ENCODE peak calls at places on chromosomes 7 and 10, in ten cellular contexts. One of them, this sample, is unnamed.

GRCh38 chr7:7798510-7798909 is 80.1 kb upstream of the RPA3 start:
- DNase-seq in lower lobe of right lung: no peak
- DNase-seq in stomach: no peak
- DNase-seq in tibial artery: no peak
- DNase-seq in colonic mucosa: no peak
- DNase-seq in PC-9: no peak
- DNase-seq in CD8-positive, alpha-beta memory T cell: no peak
- DNase-seq in heart right ventricle: no peak
- DNase-seq in left ventricle myocardium inferior: no peak
- DNase-seq in A549: no peak
- DNase-seq in this sample: no peak

GRCh38 chr10:102654969-102655368 is 10.7 kb downstream of the TRIM8 start:
- DNase-seq in lower lobe of right lung: no peak
- DNase-seq in stomach: no peak
- DNase-seq in tibial artery: no peak
- DNase-seq in colonic mucosa: no peak
- DNase-seq in PC-9: no peak
- DNase-seq in CD8-positive, alpha-beta memory T cell: no peak
- DNase-seq in heart right ventricle: no peak
- DNase-seq in left ventricle myocardium inferior: no peak
- DNase-seq in A549: no peak
- DNase-seq in this sample: no peak

GRCh38 chr10:79929409-79929904 is 19.4 kb downstream of the SFTPD start:
- DNase-seq in lower lobe of right lung: peak; percentile 87
- DNase-seq in stomach: peak; percentile 86
- DNase-seq in tibial artery: peak; percentile 79
- DNase-seq in colonic mucosa: peak; percentile 80
- DNase-seq in PC-9: peak; percentile 66
- DNase-seq in CD8-positive, alpha-beta memory T cell: peak; percentile 69
- DNase-seq in heart right ventricle: peak; percentile 76
- DNase-seq in left ventricle myocardium inferior: peak; percentile 84
- DNase-seq in A549: peak; percentile 71
- DNase-seq in this sample: peak; percentile 15

GRCh38 chr10:43700306-43700705 is 51.6 kb upstream of the ZNF32 start:
- DNase-seq in lower lobe of right lung: no peak
- DNase-seq in stomach: no peak
- DNase-seq in tibial artery: no peak
- DNase-seq in colonic mucosa: no peak
- DNase-seq in PC-9: no peak
- DNase-seq in CD8-positive, alpha-beta memory T cell: no peak
- DNase-seq in heart right ventricle: no peak
- DNase-seq in left ventricle myocardium inferior: no peak
- DNase-seq in A549: no peak
- DNase-seq in this sample: no peak

GRCh38 chr7:36207451-36208291 is 54.6 kb downstream of the EEPD1 start:
- DNase-seq in lower lobe of right lung: peak; percentile 50
- DNase-seq in stomach: peak; percentile 36
- DNase-seq in tibial artery: peak; percentile 82
- DNase-seq in colonic mucosa: no peak
- DNase-seq in PC-9: peak; percentile 51
- DNase-seq in CD8-positive, alpha-beta memory T cell: peak; percentile 34
- DNase-seq in heart right ventricle: peak; percentile 50
- DNase-seq in left ventricle myocardium inferior: peak; percentile 54
- DNase-seq in A549: peak; percentile 90
- DNase-seq in this sample: no peak

GRCh38 chr10:43671659-43672555 is 23.2 kb upstream of the ZNF32 start:
- DNase-seq in lower lobe of right lung: no peak
- DNase-seq in stomach: peak; percentile 60
- DNase-seq in tibial artery: no peak
- DNase-seq in colonic mucosa: peak; percentile 55
- DNase-seq in PC-9: peak; percentile 40
- DNase-seq in CD8-positive, alpha-beta memory T cell: no peak
- DNase-seq in heart right ventricle: peak; percentile 69
- DNase-seq in left ventricle myocardium inferior: no peak
- DNase-seq in A549: peak; percentile 70
- DNase-seq in this sample: no peak

GRCh38 chr7:33959676-33960075 is 54.3 kb downstream of the BMPER start:
- DNase-seq in lower lobe of right lung: no peak
- DNase-seq in stomach: no peak
- DNase-seq in tibial artery: no peak
- DNase-seq in colonic mucosa: no peak
- DNase-seq in PC-9: no peak
- DNase-seq in CD8-positive, alpha-beta memory T cell: no peak
- DNase-seq in heart right ventricle: no peak
- DNase-seq in left ventricle myocardium inferior: no peak
- DNase-seq in A549: no peak
- DNase-seq in this sample: no peak

GRCh38 chr7:100553032-100553431 is 14.0 kb downstream of the AGFG2 start:
- DNase-seq in lower lobe of right lung: no peak
- DNase-seq in stomach: no peak
- DNase-seq in tibial artery: no peak
- DNase-seq in colonic mucosa: no peak
- DNase-seq in PC-9: no peak
- DNase-seq in CD8-positive, alpha-beta memory T cell: no peak
- DNase-seq in heart right ventricle: no peak
- DNase-seq in left ventricle myocardium inferior: no peak
- DNase-seq in A549: no peak
- DNase-seq in this sample: no peak

GRCh38 chr7:64889686-64890162 is 13.3 kb upstream of the ZNF273 start:
- DNase-seq in lower lobe of right lung: no peak
- DNase-seq in stomach: no peak
- DNase-seq in tibial artery: no peak
- DNase-seq in colonic mucosa: peak; percentile 14
- DNase-seq in PC-9: no peak
- DNase-seq in CD8-positive, alpha-beta memory T cell: no peak
- DNase-seq in heart right ventricle: no peak
- DNase-seq in left ventricle myocardium inferior: no peak
- DNase-seq in A549: no peak
- DNase-seq in this sample: no peak

GRCh38 chr7:85567983-85568382 is 381.1 kb upstream of the SEMA3D start:
- DNase-seq in lower lobe of right lung: no peak
- DNase-seq in stomach: no peak
- DNase-seq in tibial artery: no peak
- DNase-seq in colonic mucosa: no peak
- DNase-seq in PC-9: no peak
- DNase-seq in CD8-positive, alpha-beta memory T cell: no peak
- DNase-seq in heart right ventricle: no peak
- DNase-seq in left ventricle myocardium inferior: no peak
- DNase-seq in A549: no peak
- DNase-seq in this sample: no peak

GRCh38 chr7:106111671-106112117 is 418 bp downstream of the SYPL1 start:
- DNase-seq in lower lobe of right lung: peak; percentile 84
- DNase-seq in stomach: peak; percentile 80
- DNase-seq in tibial artery: peak; percentile 89
- DNase-seq in colonic mucosa: no peak
- DNase-seq in PC-9: peak; percentile 86
- DNase-seq in CD8-positive, alpha-beta memory T cell: peak; percentile 30
- DNase-seq in heart right ventricle: peak; percentile 74
- DNase-seq in left ventricle myocardium inferior: peak; percentile 81
- DNase-seq in A549: peak; percentile 78
- DNase-seq in this sample: no peak

GRCh38 chr10:16943301-16944080 is 126.3 kb upstream of the RSU1 start:
- DNase-seq in lower lobe of right lung: no peak
- DNase-seq in stomach: no peak
- DNase-seq in tibial artery: no peak
- DNase-seq in colonic mucosa: no peak
- DNase-seq in PC-9: no peak
- DNase-seq in CD8-positive, alpha-beta memory T cell: no peak
- DNase-seq in heart right ventricle: no peak
- DNase-seq in left ventricle myocardium inferior: no peak
- DNase-seq in A549: no peak
- DNase-seq in this sample: no peak
- H3K4me3 ChIP-seq in lower lobe of right lung: no peak overlapping the region
- H3K4me3 ChIP-seq in stomach: no peak overlapping the region
- H3K4me3 ChIP-seq in tibial artery: peak overlapping the region; percentile 21
- H3K4me3 ChIP-seq in colonic mucosa: no peak overlapping the region
- H3K4me3 ChIP-seq in PC-9: no peak overlapping the region
- H3K4me3 ChIP-seq in CD8-positive, alpha-beta memory T cell: no peak overlapping the region
- H3K4me3 ChIP-seq in heart right ventricle: no peak overlapping the region
- H3K4me3 ChIP-seq in left ventricle myocardium inferior: no peak overlapping the region
- H3K4me3 ChIP-seq in A549: no peak overlapping the region
- H3K4me3 ChIP-seq in this sample: no peak overlapping the region

DNA sequence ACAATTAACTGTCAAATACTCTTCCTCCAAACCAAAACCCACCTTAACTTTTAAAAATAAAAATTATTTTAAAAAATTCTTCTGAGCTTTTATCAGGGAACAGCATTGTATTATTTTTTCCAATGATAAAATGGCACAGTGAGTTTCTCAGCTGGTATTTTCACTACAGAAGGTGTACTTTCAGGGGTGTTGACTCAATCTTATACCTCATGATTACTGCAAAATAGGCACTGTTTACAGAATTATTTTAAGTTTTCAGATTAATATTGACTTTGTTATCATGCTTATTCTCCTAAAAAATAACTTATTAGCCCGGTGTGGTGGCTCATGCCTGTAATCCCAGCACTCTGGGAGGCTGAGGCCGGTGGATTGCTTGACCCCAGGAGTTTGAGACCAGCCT is 24.3 kb downstream of the RHEB start:
- DNase-seq in lower lobe of right lung: no peak
- DNase-seq in stomach: no peak
- DNase-seq in tibial artery: no peak
- DNase-seq in colonic mucosa: no peak
- DNase-seq in PC-9: no peak
- DNase-seq in CD8-positive, alpha-beta memory T cell: no peak
- DNase-seq in heart right ventricle: no peak
- DNase-seq in left ventricle myocardium inferior: no peak
- DNase-seq in A549: no peak
- DNase-seq in this sample: no peak
- H3K4me1 ChIP-seq in lower lobe of right lung: peaks cover 40% of the 10 kb centered on the region
- H3K4me1 ChIP-seq in stomach: peaks cover 88% of the 10 kb centered on the region
- H3K4me1 ChIP-seq in tibial artery: peaks cover 37% of the 10 kb centered on the region
- H3K4me1 ChIP-seq in colonic mucosa: no peaks in the 10 kb centered on the region
- H3K4me1 ChIP-seq in PC-9: peaks cover 64% of the 10 kb centered on the region
- H3K4me1 ChIP-seq in CD8-positive, alpha-beta memory T cell: peaks cover 8% of the 10 kb centered on the region
- H3K4me1 ChIP-seq in heart right ventricle: peaks cover 2% of the 10 kb centered on the region
- H3K4me1 ChIP-seq in left ventricle myocardium inferior: peaks cover 79% of the 10 kb centered on the region
- H3K4me1 ChIP-seq in A549: peaks cover 83% of the 10 kb centered on the region
- H3K4me1 ChIP-seq in this sample: peaks cover 13% of the 10 kb centered on the region

DNA sequence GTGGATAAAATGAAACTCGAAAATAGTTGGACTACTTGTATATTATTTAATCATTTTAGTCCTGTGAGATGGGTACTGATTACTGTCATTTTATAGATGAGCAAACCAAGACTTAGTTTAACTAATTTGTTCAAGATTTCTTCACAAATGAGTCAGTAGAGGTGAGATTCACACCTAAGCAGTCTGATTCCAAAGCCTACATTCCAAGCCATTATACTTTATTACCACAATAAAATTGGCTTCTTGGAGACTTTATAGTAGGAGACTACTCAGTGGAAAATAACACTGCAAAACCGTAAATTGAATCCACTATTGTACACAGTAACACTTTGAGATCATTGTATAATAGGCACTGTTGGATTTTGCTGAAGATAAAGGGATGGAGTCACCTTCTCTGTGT is 2.2 kb downstream of the PHTF2 start:
- DNase-seq in lower lobe of right lung: no peak
- DNase-seq in stomach: no peak
- DNase-seq in tibial artery: no peak
- DNase-seq in colonic mucosa: no peak
- DNase-seq in PC-9: no peak
- DNase-seq in CD8-positive, alpha-beta memory T cell: no peak
- DNase-seq in heart right ventricle: no peak
- DNase-seq in left ventricle myocardium inferior: no peak
- DNase-seq in A549: no peak
- DNase-seq in this sample: no peak
- H3K4me3 ChIP-seq in lower lobe of right lung: no peak overlapping the region
- H3K4me3 ChIP-seq in stomach: no peak overlapping the region
- H3K4me3 ChIP-seq in tibial artery: no peak overlapping the region
- H3K4me3 ChIP-seq in colonic mucosa: no peak overlapping the region
- H3K4me3 ChIP-seq in PC-9: no peak overlapping the region
- H3K4me3 ChIP-seq in CD8-positive, alpha-beta memory T cell: peak overlapping the region; percentile 91
- H3K4me3 ChIP-seq in heart right ventricle: no peak overlapping the region
- H3K4me3 ChIP-seq in left ventricle myocardium inferior: no peak overlapping the region
- H3K4me3 ChIP-seq in A549: no peak overlapping the region
- H3K4me3 ChIP-seq in this sample: no peak overlapping the region

GRCh38 chr7:98474558-98474957 is 73.7 kb upstream of the BAIAP2L1 start:
- DNase-seq in lower lobe of right lung: no peak
- DNase-seq in stomach: no peak
- DNase-seq in tibial artery: no peak
- DNase-seq in colonic mucosa: no peak
- DNase-seq in PC-9: no peak
- DNase-seq in CD8-positive, alpha-beta memory T cell: no peak
- DNase-seq in heart right ventricle: no peak
- DNase-seq in left ventricle myocardium inferior: no peak
- DNase-seq in A549: peak; percentile 22
- DNase-seq in this sample: no peak
- H3K4me1 ChIP-seq in lower lobe of right lung: peaks cover 7% of the 10 kb centered on the region
- H3K4me1 ChIP-seq in stomach: peaks cover 12% of the 10 kb centered on the region
- H3K4me1 ChIP-seq in tibial artery: no peaks in the 10 kb centered on the region
- H3K4me1 ChIP-seq in colonic mucosa: no peaks in the 10 kb centered on the region
- H3K4me1 ChIP-seq in PC-9: no peaks in the 10 kb centered on the region
- H3K4me1 ChIP-seq in CD8-positive, alpha-beta memory T cell: no peaks in the 10 kb centered on the region
- H3K4me1 ChIP-seq in heart right ventricle: no peaks in the 10 kb centered on the region
- H3K4me1 ChIP-seq in left ventricle myocardium inferior: peaks cover 9% of the 10 kb centered on the region
- H3K4me1 ChIP-seq in A549: peaks cover 8% of the 10 kb centered on the region
- H3K4me1 ChIP-seq in this sample: no peaks in the 10 kb centered on the region

DNA sequence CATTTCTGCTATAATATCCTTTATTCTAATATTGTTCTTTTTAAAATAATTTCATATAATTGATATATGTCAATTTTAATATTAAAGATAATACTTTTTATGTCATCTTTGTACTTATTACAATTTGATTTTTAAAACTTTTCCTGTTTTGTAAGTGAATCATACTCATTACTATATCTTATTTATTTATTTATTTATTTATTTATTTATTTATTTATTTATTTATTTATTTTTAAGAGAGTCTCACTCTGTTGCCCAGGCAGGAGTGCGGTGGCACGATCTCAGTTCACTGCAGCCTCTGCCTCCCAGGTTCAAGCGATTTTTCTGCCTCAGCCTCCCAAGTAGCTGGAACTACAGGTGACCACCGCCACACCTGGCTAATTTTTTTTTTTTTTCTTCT is 215.3 kb downstream of the SUGCT start:
- DNase-seq in lower lobe of right lung: no peak
- DNase-seq in stomach: no peak
- DNase-seq in tibial artery: no peak
- DNase-seq in colonic mucosa: no peak
- DNase-seq in PC-9: no peak
- DNase-seq in CD8-positive, alpha-beta memory T cell: no peak
- DNase-seq in heart right ventricle: no peak
- DNase-seq in left ventricle myocardium inferior: no peak
- DNase-seq in A549: no peak
- DNase-seq in this sample: no peak
- H3K4me3 ChIP-seq in lower lobe of right lung: no peak overlapping the region
- H3K4me3 ChIP-seq in stomach: no peak overlapping the region
- H3K4me3 ChIP-seq in tibial artery: no peak overlapping the region
- H3K4me3 ChIP-seq in colonic mucosa: no peak overlapping the region
- H3K4me3 ChIP-seq in PC-9: no peak overlapping the region
- H3K4me3 ChIP-seq in CD8-positive, alpha-beta memory T cell: no peak overlapping the region
- H3K4me3 ChIP-seq in heart right ventricle: no peak overlapping the region
- H3K4me3 ChIP-seq in left ventricle myocardium inferior: no peak overlapping the region
- H3K4me3 ChIP-seq in A549: no peak overlapping the region
- H3K4me3 ChIP-seq in this sample: no peak overlapping the region

GRCh38 chr7:2633538-2634264 is 1.9 kb downstream of the TTYH3 start:
- DNase-seq in lower lobe of right lung: no peak
- DNase-seq in stomach: no peak
- DNase-seq in tibial artery: peak; percentile 91
- DNase-seq in colonic mucosa: no peak
- DNase-seq in PC-9: peak; percentile 66
- DNase-seq in CD8-positive, alpha-beta memory T cell: no peak
- DNase-seq in heart right ventricle: no peak
- DNase-seq in left ventricle myocardium inferior: peak; percentile 21
- DNase-seq in A549: peak; percentile 57
- DNase-seq in this sample: no peak
- H3K4me1 ChIP-seq in lower lobe of right lung: peaks cover 66% of the 10 kb centered on the region
- H3K4me1 ChIP-seq in stomach: peaks cover 85% of the 10 kb centered on the region
- H3K4me1 ChIP-seq in tibial artery: peaks cover 50% of the 10 kb centered on the region
- H3K4me1 ChIP-seq in colonic mucosa: peaks cover 12% of the 10 kb centered on the region
- H3K4me1 ChIP-seq in PC-9: peaks cover 22% of the 10 kb centered on the region
- H3K4me1 ChIP-seq in CD8-positive, alpha-beta memory T cell: peaks cover 26% of the 10 kb centered on the region
- H3K4me1 ChIP-seq in heart right ventricle: peaks cover 21% of the 10 kb centered on the region
- H3K4me1 ChIP-seq in left ventricle myocardium inferior: peaks cover 86% of the 10 kb centered on the region
- H3K4me1 ChIP-seq in A549: peaks cover 33% of the 10 kb centered on the region
- H3K4me1 ChIP-seq in this sample: peaks cover 22% of the 10 kb centered on the region